ENCODE peak calls at places on chromosome 14, in eight cellular contexts. One of them, this sample, is unnamed.

GRCh38 chr14:64053694-64054669 is 201.2 kb downstream of the SYNE2 start:
- DNase-seq in bronchial epithelial cell: peak; percentile 74
- DNase-seq in PC-3: peak; percentile 11
- DNase-seq in BE2C: no peak
- DNase-seq in heart left ventricle: no peak
- DNase-seq in lung: no peak
- DNase-seq in tibial nerve: no peak
- DNase-seq in H7: no peak
- DNase-seq in this sample: no peak

GRCh38 chr14:28142400-28143015 is 624.1 kb upstream of the FOXG1 start:
- DNase-seq in PC-3: peak; percentile 65
- DNase-seq in tibial nerve: no peak
- DNase-seq in heart left ventricle: no peak
- DNase-seq in H7: peak; percentile 15
- DNase-seq in bronchial epithelial cell: peak; percentile 1
- DNase-seq in BE2C: peak; percentile 36
- DNase-seq in lung: no peak
- DNase-seq in this sample: no peak

GRCh38 chr14:31902002-31902401 is 175.1 kb upstream of the ARHGAP5 start:
- DNase-seq in lung: no peak
- DNase-seq in PC-3: peak; percentile 78
- DNase-seq in tibial nerve: no peak
- DNase-seq in BE2C: no peak
- DNase-seq in H7: no peak
- DNase-seq in bronchial epithelial cell: peak; percentile 93
- DNase-seq in heart left ventricle: no peak
- DNase-seq in this sample: no peak

GRCh38 chr14:30210630-30211029 is 283.0 kb upstream of the PRKD1 start:
- DNase-seq in lung: no peak
- DNase-seq in BE2C: no peak
- DNase-seq in heart left ventricle: no peak
- DNase-seq in PC-3: peak; percentile 19
- DNase-seq in bronchial epithelial cell: peak; percentile 53
- DNase-seq in H7: no peak
- DNase-seq in tibial nerve: no peak
- DNase-seq in this sample: no peak

GRCh38 chr14:71373773-71374172 is 466.5 kb downstream of the PCNX1 start:
- DNase-seq in bronchial epithelial cell: no peak
- DNase-seq in lung: no peak
- DNase-seq in PC-3: no peak
- DNase-seq in BE2C: no peak
- DNase-seq in heart left ventricle: no peak
- DNase-seq in tibial nerve: no peak
- DNase-seq in H7: no peak
- DNase-seq in this sample: no peak

GRCh38 chr14:63922696-63923421 is 70.1 kb downstream of the SYNE2 start:
- DNase-seq in bronchial epithelial cell: peak; percentile 99
- DNase-seq in lung: peak; percentile 39
- DNase-seq in H7: no peak
- DNase-seq in tibial nerve: no peak
- DNase-seq in BE2C: no peak
- DNase-seq in PC-3: peak; percentile 42
- DNase-seq in heart left ventricle: no peak
- DNase-seq in this sample: no peak

GRCh38 chr14:87643005-87643404 is 350.0 kb downstream of the GALC start:
- DNase-seq in tibial nerve: no peak
- DNase-seq in bronchial epithelial cell: no peak
- DNase-seq in lung: peak; percentile 31
- DNase-seq in PC-3: no peak
- DNase-seq in heart left ventricle: no peak
- DNase-seq in BE2C: peak; percentile 34
- DNase-seq in H7: no peak
- DNase-seq in this sample: no peak

GRCh38 chr14:32059702-32060101 is 17.4 kb upstream of the ARHGAP5 start:
- DNase-seq in H7: no peak
- DNase-seq in heart left ventricle: no peak
- DNase-seq in BE2C: no peak
- DNase-seq in bronchial epithelial cell: no peak
- DNase-seq in PC-3: no peak
- DNase-seq in tibial nerve: no peak
- DNase-seq in lung: no peak
- DNase-seq in this sample: no peak

GRCh38 chr14:92647499-92648279 is 100.7 kb downstream of the LGMN start:
- DNase-seq in tibial nerve: no peak
- DNase-seq in BE2C: no peak
- DNase-seq in H7: no peak
- DNase-seq in heart left ventricle: no peak
- DNase-seq in bronchial epithelial cell: no peak
- DNase-seq in PC-3: peak; percentile 25
- DNase-seq in lung: no peak
- DNase-seq in this sample: no peak

GRCh38 chr14:100063314-100063941 is 1.8 kb upstream of the EVL start:
- DNase-seq in BE2C: no peak
- DNase-seq in PC-3: no peak
- DNase-seq in H7: no peak
- DNase-seq in tibial nerve: no peak
- DNase-seq in heart left ventricle: no peak
- DNase-seq in bronchial epithelial cell: no peak
- DNase-seq in lung: no peak
- DNase-seq in this sample: no peak

GRCh38 chr14:68420354-68420753 is 372.5 kb downstream of the ZFP36L1 start:
- DNase-seq in lung: no peak
- DNase-seq in H7: no peak
- DNase-seq in bronchial epithelial cell: no peak
- DNase-seq in PC-3: no peak
- DNase-seq in BE2C: no peak
- DNase-seq in tibial nerve: no peak
- DNase-seq in heart left ventricle: no peak
- DNase-seq in this sample: no peak

GRCh38 chr14:55743551-55743950 is 163.5 kb downstream of the KTN1 start:
- DNase-seq in BE2C: no peak
- DNase-seq in bronchial epithelial cell: no peak
- DNase-seq in H7: no peak
- DNase-seq in heart left ventricle: no peak
- DNase-seq in lung: no peak
- DNase-seq in tibial nerve: no peak
- DNase-seq in PC-3: no peak
- DNase-seq in this sample: no peak

GRCh38 chr14:83162351-83162929 is 1628.8 kb upstream of the SEL1L start:
- DNase-seq in heart left ventricle: no peak
- DNase-seq in BE2C: no peak
- DNase-seq in lung: no peak
- DNase-seq in PC-3: no peak
- DNase-seq in tibial nerve: no peak
- DNase-seq in bronchial epithelial cell: no peak
- DNase-seq in H7: no peak
- DNase-seq in this sample: no peak

GRCh38 chr14:51533160-51533559 is 118.5 kb upstream of the FRMD6 start:
- DNase-seq in BE2C: no peak
- DNase-seq in tibial nerve: no peak
- DNase-seq in bronchial epithelial cell: peak; percentile 98
- DNase-seq in lung: no peak
- DNase-seq in PC-3: peak; percentile 99
- DNase-seq in H7: no peak
- DNase-seq in heart left ventricle: no peak
- DNase-seq in this sample: no peak

GRCh38 chr14:24249230-24250021 is 7.0 kb upstream of the TINF2 start:
- DNase-seq in heart left ventricle: no peak
- DNase-seq in tibial nerve: no peak
- DNase-seq in H7: peak; percentile 27
- DNase-seq in lung: no peak
- DNase-seq in BE2C: no peak
- DNase-seq in bronchial epithelial cell: no peak
- DNase-seq in PC-3: no peak
- DNase-seq in this sample: no peak

GRCh38 chr14:43539210-43539609 is 967.9 kb downstream of the FSCB start:
- DNase-seq in lung: no peak
- DNase-seq in bronchial epithelial cell: peak; percentile 0
- DNase-seq in PC-3: peak; percentile 63
- DNase-seq in H7: peak; percentile 28
- DNase-seq in tibial nerve: no peak
- DNase-seq in BE2C: no peak
- DNase-seq in heart left ventricle: no peak
- DNase-seq in this sample: no peak

GRCh38 chr14:21840765-21841164 is 167.1 kb upstream of the OR4E1 start:
- DNase-seq in H7: peak; percentile 19
- DNase-seq in PC-3: peak; percentile 17
- DNase-seq in lung: no peak
- DNase-seq in BE2C: no peak
- DNase-seq in bronchial epithelial cell: peak; percentile 27
- DNase-seq in tibial nerve: no peak
- DNase-seq in heart left ventricle: no peak
- DNase-seq in this sample: no peak

GRCh38 chr14:30966415-30967363 is 58.8 kb upstream of the AP4S1 start:
- DNase-seq in tibial nerve: no peak
- DNase-seq in lung: no peak
- DNase-seq in BE2C: no peak
- DNase-seq in heart left ventricle: no peak
- DNase-seq in bronchial epithelial cell: no peak
- DNase-seq in PC-3: peak; percentile 98
- DNase-seq in H7: no peak
- DNase-seq in this sample: no peak

GRCh38 chr14:102227184-102227964 is 77.6 kb downstream of the MOK start:
- DNase-seq in H7: peak; percentile 69
- DNase-seq in tibial nerve: no peak
- DNase-seq in lung: no peak
- DNase-seq in heart left ventricle: no peak
- DNase-seq in PC-3: no peak
- DNase-seq in bronchial epithelial cell: no peak
- DNase-seq in BE2C: peak; percentile 53
- DNase-seq in this sample: no peak

GRCh38 chr14:99518441-99519346 is 37.5 kb downstream of the CCNK start:
- DNase-seq in BE2C: peak; percentile 79
- DNase-seq in H7: peak; percentile 98
- DNase-seq in tibial nerve: peak; percentile 45
- DNase-seq in lung: peak; percentile 76
- DNase-seq in bronchial epithelial cell: peak; percentile 37
- DNase-seq in heart left ventricle: peak; percentile 59
- DNase-seq in PC-3: peak; percentile 77
- DNase-seq in this sample: no peak

GRCh38 chr14:101506211-101506920 is 54.9 kb upstream of the DIO3 start:
- DNase-seq in tibial nerve: peak; percentile 7
- DNase-seq in lung: no peak
- DNase-seq in bronchial epithelial cell: no peak
- DNase-seq in H7: peak; percentile 43
- DNase-seq in BE2C: no peak
- DNase-seq in PC-3: no peak
- DNase-seq in heart left ventricle: no peak
- DNase-seq in this sample: no peak

DNA sequence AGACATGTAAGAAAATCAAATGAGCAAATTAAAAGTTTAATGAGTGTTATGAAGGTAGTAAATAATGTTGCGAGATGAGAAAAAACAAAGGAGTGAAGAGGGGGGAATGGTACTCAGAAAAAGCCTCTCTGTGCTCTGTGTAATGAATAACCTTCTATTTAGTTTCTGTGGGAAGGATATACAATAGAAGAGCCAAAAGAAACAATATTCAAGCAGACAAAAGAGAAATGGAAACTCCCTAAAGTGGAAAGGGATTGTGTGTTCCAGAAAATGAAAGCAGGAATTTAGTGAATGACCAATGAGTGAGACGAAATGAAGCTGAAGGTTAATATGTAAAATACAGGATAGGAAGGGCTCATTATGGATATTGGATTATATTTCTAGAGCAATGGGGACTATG is 18.5 kb downstream of the OR4K1 start:
- DNase-seq in H7: no peak
- DNase-seq in bronchial epithelial cell: no peak
- DNase-seq in tibial nerve: no peak
- DNase-seq in heart left ventricle: no peak
- DNase-seq in lung: no peak
- DNase-seq in PC-3: no peak
- DNase-seq in BE2C: no peak
- DNase-seq in this sample: no peak
- H3K4me3 ChIP-seq in H7: no peak overlapping the region
- H3K4me3 ChIP-seq in bronchial epithelial cell: no peak overlapping the region
- H3K4me3 ChIP-seq in tibial nerve: no peak overlapping the region
- H3K4me3 ChIP-seq in heart left ventricle: no peak overlapping the region
- H3K4me3 ChIP-seq in lung: no peak overlapping the region
- H3K4me3 ChIP-seq in PC-3: no peak overlapping the region
- H3K4me3 ChIP-seq in BE2C: no peak overlapping the region
- H3K4me3 ChIP-seq in this sample: no peak overlapping the region

GRCh38 chr14:95043314-95043713 is 114.0 kb downstream of the DICER1 start:
- DNase-seq in tibial nerve: no peak
- DNase-seq in BE2C: no peak
- DNase-seq in lung: no peak
- DNase-seq in H7: peak; percentile 6
- DNase-seq in PC-3: no peak
- DNase-seq in bronchial epithelial cell: no peak
- DNase-seq in heart left ventricle: no peak
- DNase-seq in this sample: peak; percentile 64

GRCh38 chr14:95039993-95040348 is 117.4 kb downstream of the DICER1 start:
- DNase-seq in BE2C: no peak
- DNase-seq in lung: peak; percentile 26
- DNase-seq in tibial nerve: no peak
- DNase-seq in heart left ventricle: no peak
- DNase-seq in PC-3: no peak
- DNase-seq in H7: peak; percentile 7
- DNase-seq in bronchial epithelial cell: no peak
- DNase-seq in this sample: peak; percentile 52

GRCh38 chr14:95040723-95041476 is 116.4 kb downstream of the DICER1 start:
- DNase-seq in H7: peak; percentile 8
- DNase-seq in BE2C: no peak
- DNase-seq in bronchial epithelial cell: no peak
- DNase-seq in lung: peak; percentile 24
- DNase-seq in tibial nerve: no peak
- DNase-seq in heart left ventricle: no peak
- DNase-seq in PC-3: no peak
- DNase-seq in this sample: peak; percentile 61

GRCh38 chr14:95039259-95039992 is 117.9 kb downstream of the DICER1 start:
- DNase-seq in lung: peak; percentile 22
- DNase-seq in heart left ventricle: no peak
- DNase-seq in BE2C: no peak
- DNase-seq in H7: peak; percentile 3
- DNase-seq in tibial nerve: no peak
- DNase-seq in bronchial epithelial cell: no peak
- DNase-seq in PC-3: no peak
- DNase-seq in this sample: peak; percentile 72

GRCh38 chr14:95041477-95042020 is 115.8 kb downstream of the DICER1 start:
- DNase-seq in H7: peak; percentile 7
- DNase-seq in tibial nerve: no peak
- DNase-seq in BE2C: no peak
- DNase-seq in lung: no peak
- DNase-seq in bronchial epithelial cell: no peak
- DNase-seq in PC-3: no peak
- DNase-seq in heart left ventricle: no peak
- DNase-seq in this sample: no peak
- H3K4me3 ChIP-seq in H7: no peak overlapping the region
- H3K4me3 ChIP-seq in tibial nerve: no peak overlapping the region
- H3K4me3 ChIP-seq in BE2C: no peak overlapping the region
- H3K4me3 ChIP-seq in lung: no peak overlapping the region
- H3K4me3 ChIP-seq in bronchial epithelial cell: no peak overlapping the region
- H3K4me3 ChIP-seq in PC-3: no peak overlapping the region
- H3K4me3 ChIP-seq in heart left ventricle: no peak overlapping the region
- H3K4me3 ChIP-seq in this sample: no peak overlapping the region

GRCh38 chr14:23055621-23056256 is 1.6 kb downstream of the CDH24 start:
- DNase-seq in heart left ventricle: peak; percentile 51
- DNase-seq in tibial nerve: no peak
- DNase-seq in H7: no peak
- DNase-seq in PC-3: no peak
- DNase-seq in BE2C: peak; percentile 98
- DNase-seq in lung: no peak
- DNase-seq in bronchial epithelial cell: no peak
- DNase-seq in this sample: no peak
- H3K4me3 ChIP-seq in heart left ventricle: peak overlapping the region; percentile 77
- H3K4me3 ChIP-seq in tibial nerve: no peak overlapping the region
- H3K4me3 ChIP-seq in H7: no peak overlapping the region
- H3K4me3 ChIP-seq in PC-3: no peak overlapping the region
- H3K4me3 ChIP-seq in BE2C: peak overlapping the region; percentile 79
- H3K4me3 ChIP-seq in lung: no peak overlapping the region
- H3K4me3 ChIP-seq in bronchial epithelial cell: no peak overlapping the region
- H3K4me3 ChIP-seq in this sample: no peak overlapping the region

GRCh38 chr14:20427231-20428009 is 8.5 kb downstream of the KLHL33 start:
- DNase-seq in BE2C: no peak
- DNase-seq in H7: no peak
- DNase-seq in PC-3: peak; percentile 61
- DNase-seq in heart left ventricle: no peak
- DNase-seq in tibial nerve: no peak
- DNase-seq in lung: no peak
- DNase-seq in bronchial epithelial cell: peak; percentile 70
- DNase-seq in this sample: no peak
- H3K4me3 ChIP-seq in BE2C: no peak overlapping the region
- H3K4me3 ChIP-seq in H7: no peak overlapping the region
- H3K4me3 ChIP-seq in PC-3: no peak overlapping the region
- H3K4me3 ChIP-seq in heart left ventricle: no peak overlapping the region
- H3K4me3 ChIP-seq in tibial nerve: no peak overlapping the region
- H3K4me3 ChIP-seq in lung: no peak overlapping the region
- H3K4me3 ChIP-seq in bronchial epithelial cell: no peak overlapping the region
- H3K4me3 ChIP-seq in this sample: no peak overlapping the region

This sample was measured in vagina.